ENCODE peak calls at places on chromosomes 5 and 9, in five cellular contexts. One of them, this sample, is unnamed.
A peak's percentile ranks its signal among the peaks of the same experiment; 100 is the strongest.

GRCh38 chr5:144332265-144332664 is 161.6 kb downstream of the KCTD16 start:
- DNase-seq in H1: no peak
- DNase-seq in HEK293T: no peak
- DNase-seq in HepG2: no peak
- DNase-seq in GM12878: no peak
- DNase-seq in this sample: peak; percentile 9

GRCh38 chr5:131384616-131385214 is 120.9 kb downstream of the CDC42SE2 start:
- DNase-seq in HepG2: no peak
- DNase-seq in HEK293T: no peak
- DNase-seq in H1: no peak
- DNase-seq in GM12878: no peak
- DNase-seq in this sample: no peak

GRCh38 chr5:159987031-159987674 is 21.8 kb upstream of the TTC1 start:
- DNase-seq in H1: peak; percentile 89
- DNase-seq in HepG2: peak; percentile 34
- DNase-seq in GM12878: peak; percentile 8
- DNase-seq in HEK293T: peak; percentile 88
- DNase-seq in this sample: peak; percentile 46

GRCh38 chr9:117211280-117211679 is 203.6 kb downstream of the ASTN2 start:
- DNase-seq in GM12878: no peak
- DNase-seq in HepG2: no peak
- DNase-seq in HEK293T: no peak
- DNase-seq in H1: no peak
- DNase-seq in this sample: no peak

GRCh38 chr5:38431242-38431853 is 125.1 kb downstream of the LIFR start:
- DNase-seq in GM12878: no peak
- DNase-seq in HEK293T: no peak
- DNase-seq in H1: no peak
- DNase-seq in HepG2: no peak
- DNase-seq in this sample: no peak

GRCh38 chr9:113137196-113138168 is 13.3 kb upstream of the SLC31A2 start:
- DNase-seq in HEK293T: no peak
- DNase-seq in GM12878: no peak
- DNase-seq in HepG2: no peak
- DNase-seq in H1: no peak
- DNase-seq in this sample: no peak

GRCh38 chr5:61159841-61160240 is 2.4 kb downstream of the SMIM15 start:
- DNase-seq in GM12878: no peak
- DNase-seq in HepG2: no peak
- DNase-seq in H1: no peak
- DNase-seq in HEK293T: no peak
- DNase-seq in this sample: no peak

GRCh38 chr5:123720955-123721354 is 209.0 kb downstream of the CSNK1G3 start:
- DNase-seq in HEK293T: no peak
- DNase-seq in H1: no peak
- DNase-seq in GM12878: no peak
- DNase-seq in HepG2: no peak
- DNase-seq in this sample: no peak

GRCh38 chr5:176652136-176652535 is 4.9 kb downstream of the TSPAN17 start:
- DNase-seq in HepG2: no peak
- DNase-seq in GM12878: no peak
- DNase-seq in HEK293T: peak; percentile 42
- DNase-seq in H1: no peak
- DNase-seq in this sample: no peak

GRCh38 chr5:123811771-123812170 is 299.8 kb downstream of the CSNK1G3 start:
- DNase-seq in HepG2: no peak
- DNase-seq in HEK293T: no peak
- DNase-seq in H1: no peak
- DNase-seq in GM12878: no peak
- DNase-seq in this sample: no peak

GRCh38 chr9:33439731-33440130 is 7.7 kb downstream of the AQP3 start:
- DNase-seq in GM12878: no peak
- DNase-seq in HepG2: no peak
- DNase-seq in HEK293T: no peak
- DNase-seq in H1: no peak
- DNase-seq in this sample: no peak

GRCh38 chr5:68405026-68405684 is 189.6 kb downstream of the PIK3R1 start:
- DNase-seq in HepG2: no peak
- DNase-seq in H1: no peak
- DNase-seq in HEK293T: no peak
- DNase-seq in GM12878: no peak
- DNase-seq in this sample: no peak

GRCh38 chr5:44387391-44387790 is 1.8 kb downstream of the FGF10 start:
- DNase-seq in HEK293T: no peak
- DNase-seq in GM12878: no peak
- DNase-seq in H1: no peak
- DNase-seq in HepG2: no peak
- DNase-seq in this sample: no peak

GRCh38 chr9:74172874-74173273 is 324.3 kb upstream of the RORB start:
- DNase-seq in HepG2: no peak
- DNase-seq in HEK293T: no peak
- DNase-seq in H1: no peak
- DNase-seq in GM12878: peak; percentile 41
- DNase-seq in this sample: no peak

GRCh38 chr9:121599186-121599871 is 52.1 kb upstream of the DAB2IP start:
- DNase-seq in H1: peak; percentile 90
- DNase-seq in GM12878: no peak
- DNase-seq in HepG2: peak; percentile 64
- DNase-seq in HEK293T: peak; percentile 78
- DNase-seq in this sample: peak; percentile 68

GRCh38 chr5:20286512-20286911 is 298.5 kb upstream of the CDH18 start:
- DNase-seq in GM12878: no peak
- DNase-seq in HEK293T: no peak
- DNase-seq in HepG2: no peak
- DNase-seq in H1: no peak
- DNase-seq in this sample: no peak

GRCh38 chr5:32908646-32909045 is 197.5 kb downstream of the NPR3 start:
- DNase-seq in HEK293T: no peak
- DNase-seq in H1: no peak
- DNase-seq in HepG2: no peak
- DNase-seq in GM12878: no peak
- DNase-seq in this sample: no peak

GRCh38 chr9:85483214-85483613 is 258.5 kb downstream of the AGTPBP1 start:
- DNase-seq in H1: no peak
- DNase-seq in GM12878: no peak
- DNase-seq in HEK293T: no peak
- DNase-seq in HepG2: no peak
- DNase-seq in this sample: no peak

GRCh38 chr5:35826056-35826455 is 30.6 kb upstream of the IL7R start:
- DNase-seq in H1: no peak
- DNase-seq in HEK293T: no peak
- DNase-seq in GM12878: no peak
- DNase-seq in HepG2: no peak
- DNase-seq in this sample: no peak

GRCh38 chr9:138043411-138044345 is 166.1 kb downstream of the CACNA1B start:
- DNase-seq in HepG2: no peak
- DNase-seq in HEK293T: no peak
- DNase-seq in GM12878: no peak
- DNase-seq in H1: peak; percentile 27
- DNase-seq in this sample: no peak

GRCh38 chr5:141778211-141778610 is 96.2 kb upstream of the ARAP3 start:
- DNase-seq in HepG2: no peak
- DNase-seq in H1: no peak
- DNase-seq in GM12878: no peak
- DNase-seq in HEK293T: peak; percentile 38
- DNase-seq in this sample: no peak

GRCh38 chr5:60743511-60744314 is 43.7 kb upstream of the DEPDC1B start:
- DNase-seq in GM12878: no peak
- DNase-seq in HepG2: no peak
- DNase-seq in HEK293T: no peak
- DNase-seq in H1: no peak
- DNase-seq in this sample: no peak

GRCh38 chr9:130995399-130995941 is 13.5 kb upstream of the LAMC3 start:
- DNase-seq in GM12878: no peak
- DNase-seq in H1: no peak
- DNase-seq in HEK293T: no peak
- DNase-seq in HepG2: no peak
- DNase-seq in this sample: no peak

GRCh38 chr5:1097381-1097893 is 14.4 kb downstream of the SLC12A7 start:
- DNase-seq in H1: no peak
- DNase-seq in HEK293T: no peak
- DNase-seq in HepG2: no peak
- DNase-seq in GM12878: no peak
- DNase-seq in this sample: no peak

GRCh38 chr5:97624861-97625260 is 441.8 kb upstream of the RIOK2 start:
- DNase-seq in HEK293T: no peak
- DNase-seq in GM12878: no peak
- DNase-seq in HepG2: no peak
- DNase-seq in H1: no peak
- DNase-seq in this sample: no peak

DNA sequence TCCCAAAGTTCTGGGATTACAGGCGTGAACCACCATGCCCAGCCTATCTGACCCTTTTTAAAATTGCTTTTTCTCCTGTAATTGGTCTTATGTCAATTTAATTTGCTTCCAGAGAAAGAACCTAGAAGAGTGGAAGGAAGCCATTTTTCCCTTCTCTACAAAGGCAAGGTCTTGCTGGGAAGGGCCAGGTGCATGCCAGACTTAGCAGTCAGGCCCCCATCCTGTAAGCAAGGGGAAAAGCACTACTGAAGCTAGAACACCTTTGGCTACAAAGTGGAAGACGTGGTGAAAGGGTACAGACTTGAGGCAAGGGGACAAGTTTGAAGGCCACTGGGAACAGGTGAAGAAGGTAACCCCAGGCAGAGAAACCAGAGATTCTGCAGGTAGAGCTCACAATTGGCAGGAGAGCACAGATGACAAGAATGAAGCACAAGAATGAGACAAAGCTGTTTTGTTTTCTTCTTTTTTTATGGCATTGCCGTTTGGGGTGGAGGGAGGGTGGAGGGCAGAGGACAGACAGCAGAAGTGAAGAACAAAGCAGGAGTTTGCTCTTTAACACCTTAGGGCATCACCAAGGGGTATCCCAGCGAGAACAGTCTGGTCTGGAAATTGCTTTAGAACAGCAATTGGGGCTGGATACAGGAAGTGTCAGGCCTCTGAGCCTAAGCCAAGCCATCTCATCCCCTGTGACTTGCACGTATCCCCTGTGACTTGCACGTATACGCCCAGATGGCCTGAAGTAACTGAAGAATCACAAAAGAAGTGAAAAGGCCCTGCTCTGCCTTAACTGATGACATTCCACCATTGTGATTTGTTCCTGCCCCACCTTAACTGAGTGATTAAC is 72.8 kb downstream of the SERINC5 start:
- DNase-seq in HEK293T: no peak
- DNase-seq in GM12878: no peak
- DNase-seq in H1: no peak
- DNase-seq in HepG2: no peak
- DNase-seq in this sample: peak; percentile 30
- TF ChIP-seq SUZ12 in HEK293T: no peak
- TF ChIP-seq SUZ12 in GM12878: no peak
- TF ChIP-seq SUZ12 in H1: no peak
- TF ChIP-seq SUZ12 in HepG2: no peak
- TF ChIP-seq SUZ12 in this sample: no peak

GRCh38 chr9:105683688-105684275 is 10.6 kb upstream of the TMEM38B start:
- DNase-seq in GM12878: no peak
- DNase-seq in HEK293T: no peak
- DNase-seq in H1: no peak
- DNase-seq in HepG2: no peak
- DNase-seq in this sample: no peak

GRCh38 chr9:105681313-105681712 is 13.0 kb upstream of the TMEM38B start:
- DNase-seq in HepG2: no peak
- DNase-seq in HEK293T: no peak
- DNase-seq in H1: no peak
- DNase-seq in GM12878: no peak
- DNase-seq in this sample: no peak

GRCh38 chr9:105679406-105680022 is 14.8 kb upstream of the TMEM38B start:
- DNase-seq in HepG2: peak; percentile 89
- DNase-seq in HEK293T: no peak
- DNase-seq in H1: no peak
- DNase-seq in GM12878: no peak
- DNase-seq in this sample: no peak

GRCh38 chr9:105678781-105679180 is 15.6 kb upstream of the TMEM38B start:
- DNase-seq in HepG2: no peak
- DNase-seq in HEK293T: no peak
- DNase-seq in GM12878: no peak
- DNase-seq in H1: no peak
- DNase-seq in this sample: no peak

GRCh38 chr9:105681724-105682123 is 12.6 kb upstream of the TMEM38B start:
- DNase-seq in GM12878: no peak
- DNase-seq in H1: no peak
- DNase-seq in HEK293T: no peak
- DNase-seq in HepG2: no peak
- DNase-seq in this sample: no peak
- TF ChIP-seq SUZ12 in GM12878: no peak
- TF ChIP-seq SUZ12 in H1: no peak
- TF ChIP-seq SUZ12 in HEK293T: no peak
- TF ChIP-seq SUZ12 in HepG2: no peak
- TF ChIP-seq SUZ12 in this sample: no peak

GRCh38 chr5:149319174-149319573 is 26.1 kb upstream of the GRPEL2 start:
- DNase-seq in HEK293T: no peak
- DNase-seq in HepG2: no peak
- DNase-seq in H1: no peak
- DNase-seq in GM12878: no peak
- DNase-seq in this sample: no peak

GRCh38 chr5:149314571-149315111 is 30.7 kb upstream of the GRPEL2 start:
- DNase-seq in H1: no peak
- DNase-seq in HepG2: no peak
- DNase-seq in GM12878: no peak
- DNase-seq in HEK293T: no peak
- DNase-seq in this sample: no peak

GRCh38 chr5:149320791-149321330 is 24.4 kb upstream of the GRPEL2 start:
- DNase-seq in H1: no peak
- DNase-seq in GM12878: no peak
- DNase-seq in HEK293T: peak; percentile 50
- DNase-seq in HepG2: peak; percentile 94
- DNase-seq in this sample: peak; percentile 43

GRCh38 chr5:149315753-149316152 is 29.5 kb upstream of the GRPEL2 start:
- DNase-seq in HEK293T: no peak
- DNase-seq in H1: no peak
- DNase-seq in GM12878: no peak
- DNase-seq in HepG2: no peak
- DNase-seq in this sample: no peak

GRCh38 chr5:149317281-149318048 is 27.8 kb upstream of the GRPEL2 start:
- DNase-seq in H1: no peak
- DNase-seq in HepG2: peak; percentile 52
- DNase-seq in GM12878: no peak
- DNase-seq in HEK293T: peak; percentile 52
- DNase-seq in this sample: no peak
- TF ChIP-seq SUZ12 in H1: no peak
- TF ChIP-seq SUZ12 in HepG2: no peak
- TF ChIP-seq SUZ12 in GM12878: no peak
- TF ChIP-seq SUZ12 in HEK293T: no peak
- TF ChIP-seq SUZ12 in this sample: no peak

GRCh38 chr9:71637433-71637832 is 130.9 kb downstream of the CEMIP2 start:
- DNase-seq in H1: no peak
- DNase-seq in GM12878: no peak
- DNase-seq in HepG2: no peak
- DNase-seq in HEK293T: no peak
- DNase-seq in this sample: no peak

GRCh38 chr9:71636143-71636839 is 132.0 kb downstream of the CEMIP2 start:
- DNase-seq in H1: no peak
- DNase-seq in HEK293T: no peak
- DNase-seq in GM12878: no peak
- DNase-seq in HepG2: peak; percentile 38
- DNase-seq in this sample: no peak

GRCh38 chr9:71638627-71639026 is 129.7 kb downstream of the CEMIP2 start:
- DNase-seq in HEK293T: no peak
- DNase-seq in H1: no peak
- DNase-seq in HepG2: no peak
- DNase-seq in GM12878: no peak
- DNase-seq in this sample: no peak

GRCh38 chr9:71634753-71635152 is 133.6 kb downstream of the CEMIP2 start:
- DNase-seq in H1: no peak
- DNase-seq in HEK293T: no peak
- DNase-seq in HepG2: no peak
- DNase-seq in GM12878: no peak
- DNase-seq in this sample: no peak

GRCh38 chr9:71637926-71638325 is 130.4 kb downstream of the CEMIP2 start:
- DNase-seq in HepG2: no peak
- DNase-seq in H1: no peak
- DNase-seq in HEK293T: no peak
- DNase-seq in GM12878: no peak
- DNase-seq in this sample: no peak
- TF ChIP-seq SUZ12 in HepG2: no peak
- TF ChIP-seq SUZ12 in H1: no peak
- TF ChIP-seq SUZ12 in HEK293T: no peak
- TF ChIP-seq SUZ12 in GM12878: no peak
- TF ChIP-seq SUZ12 in this sample: no peak